ENCODE peak calls at places on chromosomes 1 and 21, in eight cellular contexts. One of them, this sample, is unnamed.

GRCh38 chr1:190619724-190620123 is 142.1 kb upstream of the BRINP3 start:
- DNase-seq in GM18507: no peak
- DNase-seq in kidney tubule cell: no peak
- DNase-seq in M059J: no peak
- DNase-seq in iris pigment epithelial cell: no peak
- DNase-seq in AG10803: no peak
- DNase-seq in effector memory CD4-positive, alpha-beta T cell: no peak
- DNase-seq in EH: no peak
- DNase-seq in this sample: no peak

GRCh38 chr1:53541761-53542550 is 82.8 kb downstream of the DMRTB1 start:
- DNase-seq in GM18507: no peak
- DNase-seq in kidney tubule cell: peak
- DNase-seq in M059J: peak
- DNase-seq in iris pigment epithelial cell: peak
- DNase-seq in AG10803: peak
- DNase-seq in effector memory CD4-positive, alpha-beta T cell: no peak
- DNase-seq in EH: peak
- DNase-seq in this sample: no peak

GRCh38 chr1:30413111-30413440 is 310.3 kb downstream of the MATN1 start:
- DNase-seq in GM18507: no peak
- DNase-seq in kidney tubule cell: no peak
- DNase-seq in M059J: no peak
- DNase-seq in iris pigment epithelial cell: no peak
- DNase-seq in AG10803: no peak
- DNase-seq in effector memory CD4-positive, alpha-beta T cell: no peak
- DNase-seq in EH: no peak
- DNase-seq in this sample: no peak

GRCh38 chr1:240737268-240737667 is 125.3 kb upstream of the GREM2 start:
- DNase-seq in GM18507: no peak
- DNase-seq in kidney tubule cell: no peak
- DNase-seq in M059J: peak
- DNase-seq in iris pigment epithelial cell: peak
- DNase-seq in AG10803: peak
- DNase-seq in effector memory CD4-positive, alpha-beta T cell: no peak
- DNase-seq in EH: peak
- DNase-seq in this sample: no peak

GRCh38 chr1:22142315-22143064 is 407 bp downstream of the WNT4 start:
- DNase-seq in GM18507: no peak
- DNase-seq in kidney tubule cell: peak
- DNase-seq in M059J: peak
- DNase-seq in iris pigment epithelial cell: peak
- DNase-seq in AG10803: peak
- DNase-seq in effector memory CD4-positive, alpha-beta T cell: no peak
- DNase-seq in EH: peak
- DNase-seq in this sample: no peak

GRCh38 chr1:66337249-66337648 is 196.7 kb upstream of the SGIP1 start:
- DNase-seq in GM18507: no peak
- DNase-seq in kidney tubule cell: no peak
- DNase-seq in M059J: no peak
- DNase-seq in iris pigment epithelial cell: no peak
- DNase-seq in AG10803: no peak
- DNase-seq in effector memory CD4-positive, alpha-beta T cell: no peak
- DNase-seq in EH: no peak
- DNase-seq in this sample: no peak

GRCh38 chr1:10508511-10508951 is 33.8 kb downstream of the PEX14 start:
- DNase-seq in GM18507: no peak
- DNase-seq in kidney tubule cell: peak
- DNase-seq in M059J: peak
- DNase-seq in iris pigment epithelial cell: peak
- DNase-seq in AG10803: peak
- DNase-seq in effector memory CD4-positive, alpha-beta T cell: no peak
- DNase-seq in EH: peak
- DNase-seq in this sample: no peak

GRCh38 chr1:39361446-39361845 is 130.0 kb upstream of the BMP8A start:
- DNase-seq in GM18507: no peak
- DNase-seq in kidney tubule cell: no peak
- DNase-seq in M059J: no peak
- DNase-seq in iris pigment epithelial cell: no peak
- DNase-seq in AG10803: no peak
- DNase-seq in effector memory CD4-positive, alpha-beta T cell: no peak
- DNase-seq in EH: no peak
- DNase-seq in this sample: no peak

GRCh38 chr1:117673405-117673804 is 67.6 kb downstream of the TENT5C start:
- DNase-seq in GM18507: no peak
- DNase-seq in kidney tubule cell: peak
- DNase-seq in M059J: peak
- DNase-seq in iris pigment epithelial cell: peak
- DNase-seq in AG10803: peak
- DNase-seq in effector memory CD4-positive, alpha-beta T cell: no peak
- DNase-seq in EH: peak
- DNase-seq in this sample: no peak

GRCh38 chr1:173267453-173267945 is 60.4 kb upstream of the TNFSF4 start:
- DNase-seq in GM18507: no peak
- DNase-seq in kidney tubule cell: peak
- DNase-seq in M059J: peak
- DNase-seq in iris pigment epithelial cell: peak
- DNase-seq in AG10803: peak
- DNase-seq in effector memory CD4-positive, alpha-beta T cell: no peak
- DNase-seq in EH: peak
- DNase-seq in this sample: no peak

GRCh38 chr1:151371744-151372410 is 628 bp downstream of the SELENBP1 start:
- DNase-seq in GM18507: no peak
- DNase-seq in kidney tubule cell: peak
- DNase-seq in M059J: peak
- DNase-seq in iris pigment epithelial cell: peak
- DNase-seq in AG10803: peak
- DNase-seq in effector memory CD4-positive, alpha-beta T cell: no peak
- DNase-seq in EH: peak
- DNase-seq in this sample: no peak

GRCh38 chr21:17613242-17613676 is 558 bp upstream of the BTG3 start:
- DNase-seq in GM18507: no peak
- DNase-seq in kidney tubule cell: peak
- DNase-seq in M059J: peak
- DNase-seq in iris pigment epithelial cell: no peak
- DNase-seq in AG10803: peak
- DNase-seq in effector memory CD4-positive, alpha-beta T cell: peak
- DNase-seq in EH: peak
- DNase-seq in this sample: no peak

GRCh38 chr21:36450511-36450910 is 29.4 kb downstream of the CLDN14 start:
- DNase-seq in GM18507: no peak
- DNase-seq in kidney tubule cell: no peak
- DNase-seq in M059J: peak
- DNase-seq in iris pigment epithelial cell: peak
- DNase-seq in AG10803: peak
- DNase-seq in effector memory CD4-positive, alpha-beta T cell: no peak
- DNase-seq in EH: peak
- DNase-seq in this sample: no peak

GRCh38 chr1:204207136-204207616 is 6.6 kb downstream of the GOLT1A start:
- DNase-seq in GM18507: peak
- DNase-seq in kidney tubule cell: peak
- DNase-seq in M059J: peak
- DNase-seq in iris pigment epithelial cell: no peak
- DNase-seq in AG10803: no peak
- DNase-seq in effector memory CD4-positive, alpha-beta T cell: peak
- DNase-seq in EH: peak
- DNase-seq in this sample: peak

GRCh38 chr1:10173582-10173981 is 36.8 kb upstream of the KIF1B start:
- DNase-seq in GM18507: no peak
- DNase-seq in kidney tubule cell: no peak
- DNase-seq in M059J: no peak
- DNase-seq in iris pigment epithelial cell: no peak
- DNase-seq in AG10803: no peak
- DNase-seq in effector memory CD4-positive, alpha-beta T cell: no peak
- DNase-seq in EH: no peak
- DNase-seq in this sample: no peak

GRCh38 chr21:44552136-44552535 is 831 bp upstream of the KRTAP10-2 start:
- DNase-seq in GM18507: no peak
- DNase-seq in kidney tubule cell: no peak
- DNase-seq in M059J: no peak
- DNase-seq in iris pigment epithelial cell: no peak
- DNase-seq in AG10803: no peak
- DNase-seq in effector memory CD4-positive, alpha-beta T cell: no peak
- DNase-seq in EH: no peak
- DNase-seq in this sample: no peak

GRCh38 chr1:156076609-156077429 is 5.4 kb downstream of the MEX3A start:
- DNase-seq in GM18507: peak
- DNase-seq in kidney tubule cell: peak
- DNase-seq in M059J: no peak
- DNase-seq in iris pigment epithelial cell: no peak
- DNase-seq in AG10803: no peak
- DNase-seq in effector memory CD4-positive, alpha-beta T cell: no peak
- DNase-seq in EH: peak
- DNase-seq in this sample: peak

GRCh38 chr1:207872655-207873054 is 38.3 kb downstream of the CD34 start:
- DNase-seq in GM18507: no peak
- DNase-seq in kidney tubule cell: no peak
- DNase-seq in M059J: no peak
- DNase-seq in iris pigment epithelial cell: no peak
- DNase-seq in AG10803: no peak
- DNase-seq in effector memory CD4-positive, alpha-beta T cell: no peak
- DNase-seq in EH: no peak
- DNase-seq in this sample: no peak

GRCh38 chr1:46425740-46426139 is 31.6 kb downstream of the FAAH start:
- DNase-seq in GM18507: no peak
- DNase-seq in kidney tubule cell: no peak
- DNase-seq in M059J: no peak
- DNase-seq in iris pigment epithelial cell: no peak
- DNase-seq in AG10803: no peak
- DNase-seq in effector memory CD4-positive, alpha-beta T cell: no peak
- DNase-seq in EH: no peak
- DNase-seq in this sample: no peak

GRCh38 chr1:86197206-86197855 is 40.8 kb upstream of the COL24A1 start:
- DNase-seq in GM18507: no peak
- DNase-seq in kidney tubule cell: no peak
- DNase-seq in M059J: peak
- DNase-seq in iris pigment epithelial cell: no peak
- DNase-seq in AG10803: peak
- DNase-seq in effector memory CD4-positive, alpha-beta T cell: no peak
- DNase-seq in EH: no peak
- DNase-seq in this sample: no peak

GRCh38 chr1:26784023-26784871 is 3.5 kb upstream of the PIGV start:
- DNase-seq in GM18507: no peak
- DNase-seq in kidney tubule cell: peak
- DNase-seq in M059J: peak
- DNase-seq in iris pigment epithelial cell: peak
- DNase-seq in AG10803: peak
- DNase-seq in effector memory CD4-positive, alpha-beta T cell: no peak
- DNase-seq in EH: peak
- DNase-seq in this sample: no peak

GRCh38 chr1:156814571-156815260 is 1.9 kb downstream of the SH2D2A start:
- DNase-seq in GM18507: no peak
- DNase-seq in kidney tubule cell: peak
- DNase-seq in M059J: no peak
- DNase-seq in iris pigment epithelial cell: no peak
- DNase-seq in AG10803: no peak
- DNase-seq in effector memory CD4-positive, alpha-beta T cell: peak
- DNase-seq in EH: no peak
- DNase-seq in this sample: peak

GRCh38 chr1:223429821-223430220 is 36.6 kb downstream of the CCDC185 start:
- DNase-seq in GM18507: no peak
- DNase-seq in kidney tubule cell: peak
- DNase-seq in M059J: no peak
- DNase-seq in iris pigment epithelial cell: no peak
- DNase-seq in AG10803: peak
- DNase-seq in effector memory CD4-positive, alpha-beta T cell: no peak
- DNase-seq in EH: no peak
- DNase-seq in this sample: no peak

GRCh38 chr21:41931041-41931451 is 22.8 kb downstream of the C2CD2 start:
- DNase-seq in GM18507: no peak
- DNase-seq in kidney tubule cell: peak
- DNase-seq in M059J: no peak
- DNase-seq in iris pigment epithelial cell: peak
- DNase-seq in AG10803: no peak
- DNase-seq in effector memory CD4-positive, alpha-beta T cell: no peak
- DNase-seq in EH: no peak
- DNase-seq in this sample: no peak

GRCh38 chr1:75053207-75053606 is 81.0 kb upstream of the LHX8 start:
- DNase-seq in GM18507: no peak
- DNase-seq in kidney tubule cell: no peak
- DNase-seq in M059J: peak
- DNase-seq in iris pigment epithelial cell: no peak
- DNase-seq in AG10803: no peak
- DNase-seq in effector memory CD4-positive, alpha-beta T cell: no peak
- DNase-seq in EH: peak
- DNase-seq in this sample: no peak

GRCh38 chr1:244614879-244615278 is 38.0 kb upstream of the DESI2 start:
- DNase-seq in GM18507: no peak
- DNase-seq in kidney tubule cell: no peak
- DNase-seq in M059J: no peak
- DNase-seq in iris pigment epithelial cell: no peak
- DNase-seq in AG10803: peak
- DNase-seq in effector memory CD4-positive, alpha-beta T cell: no peak
- DNase-seq in EH: no peak
- DNase-seq in this sample: no peak

GRCh38 chr1:112759228-112759627 is 44.1 kb upstream of the PPM1J start:
- DNase-seq in GM18507: no peak
- DNase-seq in kidney tubule cell: no peak
- DNase-seq in M059J: no peak
- DNase-seq in iris pigment epithelial cell: no peak
- DNase-seq in AG10803: no peak
- DNase-seq in effector memory CD4-positive, alpha-beta T cell: no peak
- DNase-seq in EH: no peak
- DNase-seq in this sample: no peak

GRCh38 chr1:112614460-112615065 is 4.4 kb downstream of the ST7L start:
- DNase-seq in GM18507: no peak
- DNase-seq in kidney tubule cell: peak
- DNase-seq in M059J: peak
- DNase-seq in iris pigment epithelial cell: peak
- DNase-seq in AG10803: peak
- DNase-seq in effector memory CD4-positive, alpha-beta T cell: no peak
- DNase-seq in EH: peak
- DNase-seq in this sample: no peak

GRCh38 chr1:46517010-46517600 is 27.5 kb downstream of the DMBX1 start:
- DNase-seq in GM18507: no peak
- DNase-seq in kidney tubule cell: peak
- DNase-seq in M059J: peak
- DNase-seq in iris pigment epithelial cell: no peak
- DNase-seq in AG10803: no peak
- DNase-seq in effector memory CD4-positive, alpha-beta T cell: no peak
- DNase-seq in EH: no peak
- DNase-seq in this sample: no peak

GRCh38 chr1:116472431-116472961 is 98.3 kb downstream of the CD58 start:
- DNase-seq in GM18507: no peak
- DNase-seq in kidney tubule cell: peak
- DNase-seq in M059J: peak
- DNase-seq in iris pigment epithelial cell: peak
- DNase-seq in AG10803: no peak
- DNase-seq in effector memory CD4-positive, alpha-beta T cell: no peak
- DNase-seq in EH: peak
- DNase-seq in this sample: no peak

GRCh38 chr1:213982814-213983588 is 4.8 kb upstream of the PROX1 start:
- DNase-seq in GM18507: no peak
- DNase-seq in kidney tubule cell: peak
- DNase-seq in M059J: peak
- DNase-seq in iris pigment epithelial cell: no peak
- DNase-seq in AG10803: no peak
- DNase-seq in effector memory CD4-positive, alpha-beta T cell: no peak
- DNase-seq in EH: no peak
- DNase-seq in this sample: no peak

GRCh38 chr1:1910651-1911389 is 4.2 kb upstream of the CALML6 start:
- DNase-seq in GM18507: no peak
- DNase-seq in kidney tubule cell: no peak
- DNase-seq in M059J: no peak
- DNase-seq in iris pigment epithelial cell: no peak
- DNase-seq in AG10803: no peak
- DNase-seq in effector memory CD4-positive, alpha-beta T cell: no peak
- DNase-seq in EH: no peak
- DNase-seq in this sample: no peak

GRCh38 chr1:9719978-9720722 is 68.6 kb downstream of the PIK3CD start:
- DNase-seq in GM18507: no peak
- DNase-seq in kidney tubule cell: no peak
- DNase-seq in M059J: no peak
- DNase-seq in iris pigment epithelial cell: no peak
- DNase-seq in AG10803: no peak
- DNase-seq in effector memory CD4-positive, alpha-beta T cell: no peak
- DNase-seq in EH: no peak
- DNase-seq in this sample: no peak

GRCh38 chr1:192232859-192233417 is 74.7 kb downstream of the RGS18 start:
- DNase-seq in GM18507: no peak
- DNase-seq in kidney tubule cell: no peak
- DNase-seq in M059J: no peak
- DNase-seq in iris pigment epithelial cell: no peak
- DNase-seq in AG10803: no peak
- DNase-seq in effector memory CD4-positive, alpha-beta T cell: no peak
- DNase-seq in EH: no peak
- DNase-seq in this sample: no peak